ENCODE peak calls at places on chromosomes 16 and 17, in six cellular contexts. One of them, this sample, is unnamed.

GRCh38 chr16:53087101-53087500 is 32.3 kb downstream of the CHD9 start:
- DNase-seq in Panc1: no peak
- DNase-seq in adrenal gland: peak
- DNase-seq in thoracic aorta: no peak
- DNase-seq in MCF 10A: no peak
- DNase-seq in GM10248: no peak
- DNase-seq in this sample: no peak

GRCh38 chr17:49987290-49987585 is 7.8 kb downstream of the DLX3 start:
- DNase-seq in Panc1: no peak
- DNase-seq in adrenal gland: no peak
- DNase-seq in thoracic aorta: no peak
- DNase-seq in MCF 10A: no peak
- DNase-seq in GM10248: no peak
- DNase-seq in this sample: no peak

GRCh38 chr17:42679001-42679491 is 2.3 kb upstream of the PLEKHH3 start:
- DNase-seq in Panc1: no peak
- DNase-seq in adrenal gland: peak
- DNase-seq in thoracic aorta: no peak
- DNase-seq in MCF 10A: peak
- DNase-seq in GM10248: peak
- DNase-seq in this sample: no peak

GRCh38 chr17:5486206-5487124 is at the start of gene MIS12:
- DNase-seq in Panc1: peak
- DNase-seq in adrenal gland: peak
- DNase-seq in thoracic aorta: peak
- DNase-seq in MCF 10A: peak
- DNase-seq in GM10248: peak
- DNase-seq in this sample: peak

GRCh38 chr16:88329726-88330700 is 52.7 kb upstream of the ZNF469 start:
- DNase-seq in Panc1: no peak
- DNase-seq in adrenal gland: no peak
- DNase-seq in thoracic aorta: no peak
- DNase-seq in MCF 10A: peak
- DNase-seq in GM10248: no peak
- DNase-seq in this sample: no peak

GRCh38 chr17:56902350-56902749 is 11.5 kb downstream of the TRIM25 start:
- DNase-seq in Panc1: no peak
- DNase-seq in adrenal gland: no peak
- DNase-seq in thoracic aorta: no peak
- DNase-seq in MCF 10A: peak
- DNase-seq in GM10248: no peak
- DNase-seq in this sample: no peak

GRCh38 chr17:47188266-47188665 is 829 bp downstream of the CDC27 start:
- DNase-seq in Panc1: no peak
- DNase-seq in adrenal gland: no peak
- DNase-seq in thoracic aorta: no peak
- DNase-seq in MCF 10A: peak
- DNase-seq in GM10248: no peak
- DNase-seq in this sample: no peak

GRCh38 chr16:23320695-23321094 is 18.6 kb downstream of the SCNN1B start:
- DNase-seq in Panc1: no peak
- DNase-seq in adrenal gland: no peak
- DNase-seq in thoracic aorta: no peak
- DNase-seq in MCF 10A: no peak
- DNase-seq in GM10248: no peak
- DNase-seq in this sample: no peak

GRCh38 chr16:86618431-86619262 is 40.3 kb downstream of the FOXL1 start:
- DNase-seq in Panc1: no peak
- DNase-seq in adrenal gland: no peak
- DNase-seq in thoracic aorta: no peak
- DNase-seq in MCF 10A: no peak
- DNase-seq in GM10248: no peak
- DNase-seq in this sample: no peak

GRCh38 chr17:32320847-32321246 is 21.1 kb downstream of the C17orf75 start:
- DNase-seq in Panc1: no peak
- DNase-seq in adrenal gland: no peak
- DNase-seq in thoracic aorta: no peak
- DNase-seq in MCF 10A: no peak
- DNase-seq in GM10248: no peak
- DNase-seq in this sample: no peak

GRCh38 chr17:77420804-77421634 is 280.2 kb downstream of the SEC14L1 start:
- DNase-seq in Panc1: no peak
- DNase-seq in adrenal gland: no peak
- DNase-seq in thoracic aorta: no peak
- DNase-seq in MCF 10A: peak
- DNase-seq in GM10248: no peak
- DNase-seq in this sample: no peak

GRCh38 chr16:50297301-50298074 is 31.1 kb downstream of the ADCY7 start:
- DNase-seq in Panc1: no peak
- DNase-seq in adrenal gland: peak
- DNase-seq in thoracic aorta: no peak
- DNase-seq in MCF 10A: no peak
- DNase-seq in GM10248: no peak
- DNase-seq in this sample: no peak

GRCh38 chr16:46796764-46797269 is 34.2 kb downstream of the C16orf87 start:
- DNase-seq in Panc1: no peak
- DNase-seq in adrenal gland: no peak
- DNase-seq in thoracic aorta: no peak
- DNase-seq in MCF 10A: no peak
- DNase-seq in GM10248: no peak
- DNase-seq in this sample: no peak

GRCh38 chr16:85395913-85396878 is 216.9 kb upstream of the GSE1 start:
- DNase-seq in Panc1: no peak
- DNase-seq in adrenal gland: peak
- DNase-seq in thoracic aorta: no peak
- DNase-seq in MCF 10A: peak
- DNase-seq in GM10248: no peak
- DNase-seq in this sample: no peak

GRCh38 chr17:31758646-31759045 is 100.4 kb downstream of the COPRS start:
- DNase-seq in Panc1: no peak
- DNase-seq in adrenal gland: no peak
- DNase-seq in thoracic aorta: no peak
- DNase-seq in MCF 10A: no peak
- DNase-seq in GM10248: no peak
- DNase-seq in this sample: no peak

GRCh38 chr16:24537474-24538337 is 1.7 kb upstream of the RBBP6 start:
- DNase-seq in Panc1: no peak
- DNase-seq in adrenal gland: no peak
- DNase-seq in thoracic aorta: no peak
- DNase-seq in MCF 10A: peak
- DNase-seq in GM10248: no peak
- DNase-seq in this sample: no peak

GRCh38 chr16:84088695-84089395 is 27.9 kb downstream of the MBTPS1 start:
- DNase-seq in Panc1: no peak
- DNase-seq in adrenal gland: no peak
- DNase-seq in thoracic aorta: no peak
- DNase-seq in MCF 10A: no peak
- DNase-seq in GM10248: peak
- DNase-seq in this sample: no peak

GRCh38 chr17:66548659-66549311 is 246.4 kb downstream of the PRKCA start:
- DNase-seq in Panc1: no peak
- DNase-seq in adrenal gland: no peak
- DNase-seq in thoracic aorta: no peak
- DNase-seq in MCF 10A: peak
- DNase-seq in GM10248: no peak
- DNase-seq in this sample: no peak

GRCh38 chr16:22217890-22218730 is 12.0 kb downstream of the EEF2K start:
- DNase-seq in Panc1: no peak
- DNase-seq in adrenal gland: no peak
- DNase-seq in thoracic aorta: no peak
- DNase-seq in MCF 10A: no peak
- DNase-seq in GM10248: peak
- DNase-seq in this sample: no peak

GRCh38 chr16:57516176-57516725 is 20.1 kb downstream of the CCDC102A start:
- DNase-seq in Panc1: no peak
- DNase-seq in adrenal gland: no peak
- DNase-seq in thoracic aorta: no peak
- DNase-seq in MCF 10A: no peak
- DNase-seq in GM10248: no peak
- DNase-seq in this sample: no peak

GRCh38 chr17:74353446-74354060 is 8.1 kb downstream of the BTBD17 start:
- DNase-seq in Panc1: no peak
- DNase-seq in adrenal gland: no peak
- DNase-seq in thoracic aorta: no peak
- DNase-seq in MCF 10A: no peak
- DNase-seq in GM10248: no peak
- DNase-seq in this sample: no peak

GRCh38 chr17:74354561-74354960 is 7.1 kb downstream of the BTBD17 start:
- DNase-seq in Panc1: no peak
- DNase-seq in adrenal gland: no peak
- DNase-seq in thoracic aorta: no peak
- DNase-seq in MCF 10A: no peak
- DNase-seq in GM10248: no peak
- DNase-seq in this sample: no peak

GRCh38 chr17:74355065-74355464 is 6.6 kb downstream of the BTBD17 start:
- DNase-seq in Panc1: no peak
- DNase-seq in adrenal gland: no peak
- DNase-seq in thoracic aorta: no peak
- DNase-seq in MCF 10A: no peak
- DNase-seq in GM10248: no peak
- DNase-seq in this sample: no peak

GRCh38 chr17:74351552-74352210 is 10.0 kb downstream of the BTBD17 start:
- DNase-seq in Panc1: no peak
- DNase-seq in adrenal gland: no peak
- DNase-seq in thoracic aorta: no peak
- DNase-seq in MCF 10A: no peak
- DNase-seq in GM10248: no peak
- DNase-seq in this sample: no peak

DNA sequence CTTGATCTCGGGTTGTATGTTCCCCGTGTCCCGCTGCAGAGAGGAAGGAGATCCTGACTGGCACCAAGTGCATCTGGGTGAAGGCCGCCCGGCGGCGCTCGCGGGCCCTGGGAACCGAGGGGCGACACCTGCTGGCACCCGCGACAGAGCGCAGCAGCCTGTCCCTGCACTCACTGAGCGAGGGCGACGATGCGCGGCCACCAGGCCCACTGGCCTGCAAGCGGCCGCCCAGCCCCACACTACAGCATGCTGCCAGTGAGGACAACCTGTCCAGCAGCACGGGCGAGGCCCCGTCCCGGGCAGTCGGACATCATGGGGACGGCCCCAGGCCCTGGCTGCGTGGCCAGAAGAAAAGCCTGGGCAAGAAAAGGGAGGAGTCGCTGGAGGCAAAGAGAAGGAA is 7.5 kb downstream of the BTBD17 start:
- DNase-seq in Panc1: peak
- DNase-seq in adrenal gland: no peak
- DNase-seq in thoracic aorta: no peak
- DNase-seq in MCF 10A: no peak
- DNase-seq in GM10248: peak
- DNase-seq in this sample: no peak
- TF ChIP-seq CTCF in Panc1: peak
- TF ChIP-seq CTCF in adrenal gland: peak
- TF ChIP-seq CTCF in thoracic aorta: no peak
- TF ChIP-seq CTCF in MCF 10A: no peak
- TF ChIP-seq CTCF in GM10248: peak
- TF ChIP-seq CTCF in this sample: no peak

GRCh38 chr16:8935989-8936388 is 27.7 kb downstream of the USP7 start:
- DNase-seq in Panc1: no peak
- DNase-seq in adrenal gland: no peak
- DNase-seq in thoracic aorta: no peak
- DNase-seq in MCF 10A: peak
- DNase-seq in GM10248: no peak
- DNase-seq in this sample: no peak
- TF ChIP-seq CTCF in Panc1: no peak
- TF ChIP-seq CTCF in adrenal gland: no peak
- TF ChIP-seq CTCF in thoracic aorta: no peak
- TF ChIP-seq CTCF in MCF 10A: no peak
- TF ChIP-seq CTCF in GM10248: peak
- TF ChIP-seq CTCF in this sample: no peak

DNA sequence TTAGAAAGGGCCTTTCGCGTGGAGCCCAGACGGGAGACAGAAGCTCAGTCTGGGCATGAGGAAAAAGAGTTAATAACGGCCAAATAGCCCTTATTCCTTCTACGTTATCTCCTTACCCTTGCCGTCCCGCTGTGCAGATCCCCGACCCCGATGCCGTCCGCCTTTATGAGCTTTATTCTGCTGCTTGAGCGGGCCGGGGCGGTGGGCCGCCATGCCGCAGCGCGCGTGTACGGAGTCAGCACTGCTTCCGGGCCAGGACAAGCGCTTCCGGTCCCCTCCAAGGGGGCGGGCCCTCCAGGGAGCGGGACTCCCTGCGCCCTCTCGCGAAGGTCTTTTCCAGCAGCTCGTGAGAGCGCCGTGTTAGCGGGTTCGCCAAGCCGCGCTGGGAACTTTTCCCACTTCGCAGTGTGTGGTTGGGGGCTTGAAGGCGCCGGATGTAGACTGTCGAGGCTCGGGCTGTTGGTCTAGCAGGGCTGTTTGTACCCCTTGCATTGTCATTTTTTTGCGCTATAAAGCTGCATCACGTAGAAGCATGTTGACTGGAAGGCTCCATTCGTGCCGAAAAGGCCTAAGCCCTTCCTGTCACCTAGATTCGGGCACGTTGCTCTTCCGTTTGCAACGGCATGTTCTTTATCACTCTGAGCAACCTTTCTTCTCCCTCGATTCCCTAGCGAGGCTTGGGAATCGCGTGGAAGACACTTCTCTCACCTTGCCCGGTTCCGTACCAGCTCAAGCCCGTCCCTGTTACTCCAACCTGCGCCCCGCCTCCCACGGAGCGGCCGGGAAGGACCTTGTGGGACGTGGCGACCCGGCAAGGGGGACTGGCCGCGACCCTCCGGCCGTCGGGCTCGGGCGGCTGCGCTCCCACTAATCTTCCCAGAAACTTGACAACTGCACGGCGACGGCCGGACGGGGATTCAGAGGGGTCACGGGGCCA is at the start of gene TSR1:
- DNase-seq in Panc1: peak
- DNase-seq in adrenal gland: peak
- DNase-seq in thoracic aorta: peak
- DNase-seq in MCF 10A: peak
- DNase-seq in GM10248: peak
- DNase-seq in this sample: peak
- TF ChIP-seq CTCF in Panc1: no peak
- TF ChIP-seq CTCF in adrenal gland: no peak
- TF ChIP-seq CTCF in thoracic aorta: peak
- TF ChIP-seq CTCF in MCF 10A: no peak
- TF ChIP-seq CTCF in GM10248: peak
- TF ChIP-seq CTCF in this sample: no peak

GRCh38 chr17:73027130-73027741 is 65.3 kb downstream of the SLC39A11 start:
- DNase-seq in Panc1: no peak
- DNase-seq in adrenal gland: no peak
- DNase-seq in thoracic aorta: no peak
- DNase-seq in MCF 10A: no peak
- DNase-seq in GM10248: no peak
- DNase-seq in this sample: no peak

GRCh38 chr17:73028311-73028755 is 64.2 kb downstream of the SLC39A11 start:
- DNase-seq in Panc1: no peak
- DNase-seq in adrenal gland: no peak
- DNase-seq in thoracic aorta: no peak
- DNase-seq in MCF 10A: no peak
- DNase-seq in GM10248: no peak
- DNase-seq in this sample: no peak

GRCh38 chr17:73023759-73024158 is 68.7 kb downstream of the SLC39A11 start:
- DNase-seq in Panc1: no peak
- DNase-seq in adrenal gland: no peak
- DNase-seq in thoracic aorta: no peak
- DNase-seq in MCF 10A: no peak
- DNase-seq in GM10248: no peak
- DNase-seq in this sample: no peak

GRCh38 chr17:73021771-73022170 is 70.7 kb downstream of the SLC39A11 start:
- DNase-seq in Panc1: no peak
- DNase-seq in adrenal gland: no peak
- DNase-seq in thoracic aorta: no peak
- DNase-seq in MCF 10A: no peak
- DNase-seq in GM10248: no peak
- DNase-seq in this sample: no peak

GRCh38 chr17:73025041-73025440 is 67.4 kb downstream of the SLC39A11 start:
- DNase-seq in Panc1: no peak
- DNase-seq in adrenal gland: no peak
- DNase-seq in thoracic aorta: no peak
- DNase-seq in MCF 10A: no peak
- DNase-seq in GM10248: no peak
- DNase-seq in this sample: no peak
- TF ChIP-seq CTCF in Panc1: no peak
- TF ChIP-seq CTCF in adrenal gland: no peak
- TF ChIP-seq CTCF in thoracic aorta: no peak
- TF ChIP-seq CTCF in MCF 10A: no peak
- TF ChIP-seq CTCF in GM10248: no peak
- TF ChIP-seq CTCF in this sample: no peak

This sample was measured in omental fat pad.